ENCODE peak calls at places on chromosomes 7 and 10, in four cellular contexts. One of them, this sample, is unnamed.

GRCh38 chr10:4914213-4914850 is 48.9 kb upstream of the AKR1C1 start:
- DNase-seq in A549: no peak
- DNase-seq in SK-N-SH: no peak
- DNase-seq in HepG2: no peak
- DNase-seq in this sample: no peak

GRCh38 chr7:2417981-2418481 is 14.6 kb downstream of the CHST12 start:
- DNase-seq in A549: no peak
- DNase-seq in SK-N-SH: no peak
- DNase-seq in HepG2: no peak
- DNase-seq in this sample: no peak

GRCh38 chr7:101216860-101217387 is 457 bp downstream of the PLOD3 start:
- DNase-seq in A549: no peak
- DNase-seq in SK-N-SH: no peak
- DNase-seq in HepG2: no peak
- DNase-seq in this sample: no peak

GRCh38 chr7:137909042-137909441 is 62.3 kb upstream of the DGKI start:
- DNase-seq in A549: no peak
- DNase-seq in SK-N-SH: no peak
- DNase-seq in HepG2: no peak
- DNase-seq in this sample: no peak

GRCh38 chr10:117946525-117947070 is 100.1 kb downstream of the RAB11FIP2 start:
- DNase-seq in A549: no peak
- DNase-seq in SK-N-SH: no peak
- DNase-seq in HepG2: no peak
- DNase-seq in this sample: no peak

GRCh38 chr10:59877191-59877671 is 29.1 kb downstream of the CCDC6 start:
- DNase-seq in A549: no peak
- DNase-seq in SK-N-SH: no peak
- DNase-seq in HepG2: no peak
- DNase-seq in this sample: no peak

GRCh38 chr7:20141666-20142065 is 75.5 kb downstream of the MACC1 start:
- DNase-seq in A549: no peak
- DNase-seq in SK-N-SH: peak; percentile 27
- DNase-seq in HepG2: no peak
- DNase-seq in this sample: no peak

GRCh38 chr10:1368772-1369171 is 312.6 kb downstream of the WDR37 start:
- DNase-seq in A549: peak; percentile 62
- DNase-seq in SK-N-SH: peak; percentile 65
- DNase-seq in HepG2: peak; percentile 28
- DNase-seq in this sample: no peak

GRCh38 chr10:8056891-8057331 is 2.4 kb downstream of the GATA3 start:
- DNase-seq in A549: no peak
- DNase-seq in SK-N-SH: no peak
- DNase-seq in HepG2: no peak
- DNase-seq in this sample: peak; percentile 32

GRCh38 chr10:93199221-93199681 is 125.6 kb downstream of the CYP26A1 start:
- DNase-seq in A549: peak; percentile 58
- DNase-seq in SK-N-SH: no peak
- DNase-seq in HepG2: peak; percentile 22
- DNase-seq in this sample: no peak

GRCh38 chr7:131919920-131920709 is 363.7 kb upstream of the PODXL start:
- DNase-seq in A549: no peak
- DNase-seq in SK-N-SH: no peak
- DNase-seq in HepG2: no peak
- DNase-seq in this sample: peak; percentile 32

GRCh38 chr10:118917701-118918100 is 111.8 kb upstream of the NANOS1 start:
- DNase-seq in A549: no peak
- DNase-seq in SK-N-SH: no peak
- DNase-seq in HepG2: no peak
- DNase-seq in this sample: no peak

GRCh38 chr10:73967022-73967429 is 30.9 kb upstream of the VCL start:
- DNase-seq in A549: no peak
- DNase-seq in SK-N-SH: no peak
- DNase-seq in HepG2: no peak
- DNase-seq in this sample: no peak

GRCh38 chr10:131928248-131929095 is 27.7 kb downstream of the PPP2R2D start:
- DNase-seq in A549: no peak
- DNase-seq in SK-N-SH: no peak
- DNase-seq in HepG2: no peak
- DNase-seq in this sample: peak; percentile 40

GRCh38 chr10:29535012-29535777 is 99.6 kb downstream of the SVIL start:
- DNase-seq in A549: peak; percentile 80
- DNase-seq in SK-N-SH: peak; percentile 71
- DNase-seq in HepG2: peak; percentile 93
- DNase-seq in this sample: no peak

GRCh38 chr7:78260826-78261225 is 462.3 kb downstream of the PHTF2 start:
- DNase-seq in A549: no peak
- DNase-seq in SK-N-SH: no peak
- DNase-seq in HepG2: no peak
- DNase-seq in this sample: no peak

GRCh38 chr7:45102785-45103712 is 8.4 kb downstream of the TBRG4 start:
- DNase-seq in A549: no peak
- DNase-seq in SK-N-SH: no peak
- DNase-seq in HepG2: no peak
- DNase-seq in this sample: no peak

GRCh38 chr10:91409869-91410637 is at the start of gene HECTD2:
- DNase-seq in A549: peak; percentile 82
- DNase-seq in SK-N-SH: peak; percentile 90
- DNase-seq in HepG2: peak; percentile 49
- DNase-seq in this sample: no peak

GRCh38 chr7:7272294-7272693 is 90.0 kb downstream of the C1GALT1 start:
- DNase-seq in A549: no peak
- DNase-seq in SK-N-SH: no peak
- DNase-seq in HepG2: no peak
- DNase-seq in this sample: no peak

GRCh38 chr7:106793015-106793651 is 71.9 kb upstream of the PIK3CG start:
- DNase-seq in A549: peak; percentile 38
- DNase-seq in SK-N-SH: peak; percentile 50
- DNase-seq in HepG2: peak; percentile 7
- DNase-seq in this sample: no peak

GRCh38 chr10:77043364-77043763 is 594.2 kb downstream of the KCNMA1 start:
- DNase-seq in A549: no peak
- DNase-seq in SK-N-SH: no peak
- DNase-seq in HepG2: no peak
- DNase-seq in this sample: no peak

GRCh38 chr10:9848981-9849380 is 1168.7 kb upstream of the CELF2 start:
- DNase-seq in A549: no peak
- DNase-seq in SK-N-SH: no peak
- DNase-seq in HepG2: no peak
- DNase-seq in this sample: no peak

GRCh38 chr7:132738254-132738653 is 162.0 kb upstream of the PLXNA4 start:
- DNase-seq in A549: peak; percentile 40
- DNase-seq in SK-N-SH: no peak
- DNase-seq in HepG2: no peak
- DNase-seq in this sample: no peak

GRCh38 chr7:117790731-117791130 is 82.5 kb downstream of the CTTNBP2 start:
- DNase-seq in A549: no peak
- DNase-seq in SK-N-SH: no peak
- DNase-seq in HepG2: no peak
- DNase-seq in this sample: no peak

GRCh38 chr10:125840955-125841354 is 17.6 kb downstream of the BCCIP start:
- DNase-seq in A549: peak; percentile 61
- DNase-seq in SK-N-SH: no peak
- DNase-seq in HepG2: no peak
- DNase-seq in this sample: no peak

GRCh38 chr7:28862876-28863275 is 95.3 kb downstream of the TRIL start:
- DNase-seq in A549: no peak
- DNase-seq in SK-N-SH: no peak
- DNase-seq in HepG2: no peak
- DNase-seq in this sample: no peak

GRCh38 chr7:120539321-120539720 is 266.3 kb downstream of the KCND2 start:
- DNase-seq in A549: no peak
- DNase-seq in SK-N-SH: no peak
- DNase-seq in HepG2: no peak
- DNase-seq in this sample: no peak

GRCh38 chr10:5094265-5095205 is at the start of gene AKR1C3:
- DNase-seq in A549: peak; percentile 94
- DNase-seq in SK-N-SH: peak; percentile 32
- DNase-seq in HepG2: peak; percentile 78
- DNase-seq in this sample: no peak

GRCh38 chr7:130982160-130982638 is 248.2 kb upstream of the KLF14 start:
- DNase-seq in A549: peak; percentile 63
- DNase-seq in SK-N-SH: peak; percentile 54
- DNase-seq in HepG2: peak; percentile 56
- DNase-seq in this sample: no peak

GRCh38 chr10:16440396-16441105 is 3.7 kb downstream of the PTER start:
- DNase-seq in A549: no peak
- DNase-seq in SK-N-SH: peak; percentile 50
- DNase-seq in HepG2: no peak
- DNase-seq in this sample: no peak

GRCh38 chr10:131141645-131142445 is 169.7 kb downstream of the TCERG1L start:
- DNase-seq in A549: no peak
- DNase-seq in SK-N-SH: no peak
- DNase-seq in HepG2: no peak
- DNase-seq in this sample: no peak

GRCh38 chr10:12721334-12721733 is 280.2 kb downstream of the CCDC3 start:
- DNase-seq in A549: no peak
- DNase-seq in SK-N-SH: no peak
- DNase-seq in HepG2: no peak
- DNase-seq in this sample: no peak

GRCh38 chr10:103772096-103772845 is 83.1 kb downstream of the SH3PXD2A start:
- DNase-seq in A549: peak; percentile 36
- DNase-seq in SK-N-SH: peak; percentile 90
- DNase-seq in HepG2: no peak
- DNase-seq in this sample: no peak

GRCh38 chr10:34013235-34013634 is 678.8 kb upstream of the NRP1 start:
- DNase-seq in A549: no peak
- DNase-seq in SK-N-SH: no peak
- DNase-seq in HepG2: no peak
- DNase-seq in this sample: no peak

GRCh38 chr10:132915411-132915810 is 27.0 kb downstream of the CFAP46 start:
- DNase-seq in A549: no peak
- DNase-seq in SK-N-SH: no peak
- DNase-seq in HepG2: no peak
- DNase-seq in this sample: no peak

GRCh38 chr10:66747451-66747850 is 178.4 kb upstream of the LRRTM3 start:
- DNase-seq in A549: no peak
- DNase-seq in SK-N-SH: no peak
- DNase-seq in HepG2: no peak
- DNase-seq in this sample: no peak

GRCh38 chr10:114044251-114045070 is 795 bp downstream of the ADRB1 start:
- DNase-seq in A549: peak; percentile 9
- DNase-seq in SK-N-SH: peak; percentile 55
- DNase-seq in HepG2: no peak
- DNase-seq in this sample: no peak

GRCh38 chr10:130422366-130423324 is 286.5 kb downstream of the GLRX3 start:
- DNase-seq in A549: no peak
- DNase-seq in SK-N-SH: no peak
- DNase-seq in HepG2: no peak
- DNase-seq in this sample: no peak

GRCh38 chr7:27677912-27678612 is 15.4 kb upstream of the HIBADH start:
- DNase-seq in A549: peak; percentile 93
- DNase-seq in SK-N-SH: no peak
- DNase-seq in HepG2: peak; percentile 83
- DNase-seq in this sample: no peak

GRCh38 chr7:28840515-28841125 is 117.5 kb downstream of the TRIL start:
- DNase-seq in A549: no peak
- DNase-seq in SK-N-SH: peak; percentile 50
- DNase-seq in HepG2: no peak
- DNase-seq in this sample: no peak

GRCh38 chr10:15141136-15142067 is 27.1 kb downstream of the NMT2 start:
- DNase-seq in A549: no peak
- DNase-seq in SK-N-SH: no peak
- DNase-seq in HepG2: peak; percentile 20
- DNase-seq in this sample: peak; percentile 85
- TF ChIP-seq PBX3 in A549: no peak
- TF ChIP-seq PBX3 in SK-N-SH: no peak
- TF ChIP-seq PBX3 in HepG2: no peak
- TF ChIP-seq PBX3 in this sample: no peak

GRCh38 chr7:36639826-36640225 is 84.5 kb downstream of the AOAH start:
- DNase-seq in A549: no peak
- DNase-seq in SK-N-SH: no peak
- DNase-seq in HepG2: no peak
- DNase-seq in this sample: no peak
- TF ChIP-seq PBX3 in A549: no peak
- TF ChIP-seq PBX3 in SK-N-SH: no peak
- TF ChIP-seq PBX3 in HepG2: no peak
- TF ChIP-seq PBX3 in this sample: no peak

GRCh38 chr10:58782876-58783859 is 270.5 kb downstream of the BICC1 start:
- DNase-seq in A549: no peak
- DNase-seq in SK-N-SH: no peak
- DNase-seq in HepG2: no peak
- DNase-seq in this sample: no peak
- TF ChIP-seq PBX3 in A549: no peak
- TF ChIP-seq PBX3 in SK-N-SH: no peak
- TF ChIP-seq PBX3 in HepG2: no peak
- TF ChIP-seq PBX3 in this sample: no peak

GRCh38 chr10:49837096-49837495 is 75.0 kb upstream of the OGDHL start:
- DNase-seq in A549: peak; percentile 62
- DNase-seq in SK-N-SH: no peak
- DNase-seq in HepG2: peak; percentile 84
- DNase-seq in this sample: no peak
- TF ChIP-seq PBX3 in A549: no peak
- TF ChIP-seq PBX3 in SK-N-SH: no peak
- TF ChIP-seq PBX3 in HepG2: no peak
- TF ChIP-seq PBX3 in this sample: no peak

DNA sequence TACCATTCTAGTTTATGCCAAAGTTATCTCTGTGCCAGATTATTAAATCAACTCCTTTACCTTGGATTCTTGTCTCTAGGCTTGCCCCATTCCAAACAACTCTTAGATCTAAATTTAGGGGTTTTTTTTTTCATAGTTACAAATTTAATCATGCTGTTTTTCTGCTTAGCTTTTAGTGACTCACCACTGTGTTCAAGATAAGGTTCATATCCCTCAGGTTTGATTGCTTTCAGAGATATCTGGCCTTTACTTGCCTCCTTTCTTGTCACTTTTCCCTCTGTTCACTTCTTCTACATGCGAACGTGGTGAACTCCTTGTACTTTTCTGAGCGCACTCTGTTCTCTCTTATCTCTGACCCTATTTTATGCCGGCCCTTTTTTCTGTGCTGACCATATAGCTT is 78.2 kb downstream of the VPS50 start:
- DNase-seq in A549: no peak
- DNase-seq in SK-N-SH: no peak
- DNase-seq in HepG2: no peak
- DNase-seq in this sample: no peak
- TF ChIP-seq PBX3 in A549: no peak
- TF ChIP-seq PBX3 in SK-N-SH: no peak
- TF ChIP-seq PBX3 in HepG2: no peak
- TF ChIP-seq PBX3 in this sample: no peak

GRCh38 chr10:97593423-97593822 is 3.9 kb downstream of the C10orf62 start:
- DNase-seq in A549: no peak
- DNase-seq in SK-N-SH: no peak
- DNase-seq in HepG2: no peak
- DNase-seq in this sample: no peak

GRCh38 chr10:97597778-97598177 is 8.3 kb downstream of the C10orf62 start:
- DNase-seq in A549: no peak
- DNase-seq in SK-N-SH: no peak
- DNase-seq in HepG2: peak; percentile 48
- DNase-seq in this sample: no peak

GRCh38 chr10:97598407-97599271 is 9.1 kb downstream of the C10orf62 start:
- DNase-seq in A549: no peak
- DNase-seq in SK-N-SH: no peak
- DNase-seq in HepG2: no peak
- DNase-seq in this sample: no peak

GRCh38 chr10:97599272-97599619 is 9.7 kb downstream of the C10orf62 start:
- DNase-seq in A549: no peak
- DNase-seq in SK-N-SH: no peak
- DNase-seq in HepG2: no peak
- DNase-seq in this sample: no peak

GRCh38 chr10:97596101-97597055 is 6.9 kb downstream of the C10orf62 start:
- DNase-seq in A549: peak; percentile 73
- DNase-seq in SK-N-SH: peak; percentile 29
- DNase-seq in HepG2: peak; percentile 64
- DNase-seq in this sample: no peak
- TF ChIP-seq PBX3 in A549: no peak
- TF ChIP-seq PBX3 in SK-N-SH: no peak
- TF ChIP-seq PBX3 in HepG2: no peak
- TF ChIP-seq PBX3 in this sample: no peak